ENCODE peak calls at places on chromosome 13, in five cellular contexts. V is fibroblast of mammary gland, R is thoracic aorta, N is KBM-7, M is frontal cortex. A is an unnamed sample.

GRCh38 chr13:44413095-44413494 is 39.5 kb downstream of the SERP2 start:
- DNase-seq in V (no peak), R (no peak), N (no peak), M (no peak), A (no peak)

GRCh38 chr13:21242236-21242635 is 65.8 kb downstream of the MRPL57 start:
- DNase-seq in V (no peak), R (no peak), N (no peak), M (no peak), A (no peak)

GRCh38 chr13:42065414-42065813 is 17.0 kb downstream of the DGKH start:
- DNase-seq in V (no peak), R (no peak), N (no peak), M (no peak), A (no peak)

GRCh38 chr13:32695602-32696250 is 109.5 kb downstream of the PDS5B start:
- DNase-seq in V (no peak), R (no peak), N (no peak), M (no peak), A (no peak)

GRCh38 chr13:44406617-44407016 is 33.0 kb downstream of the SERP2 start:
- DNase-seq in V (no peak), R (no peak), N (no peak), M (no peak), A (no peak)

GRCh38 chr13:114200673-114201005 is 21.6 kb downstream of the CFAP97D2 start:
- DNase-seq in V (peak), R (no peak), N (no peak), M (no peak), A (no peak)

GRCh38 chr13:22561581-22561980 is 619.2 kb upstream of the SGCG start:
- DNase-seq in V (peak), R (no peak), N (no peak), M (no peak), A (no peak)

GRCh38 chr13:75749407-75749806 is 113.3 kb downstream of the LMO7 start:
- DNase-seq in V (peak), R (peak), N (no peak), M (no peak), A (no peak)

GRCh38 chr13:85828094-85828684 is 29.0 kb upstream of the SLITRK6 start:
- DNase-seq in V (peak), R (no peak), N (no peak), M (no peak), A (no peak)

GRCh38 chr13:36858285-36858684 is 39.3 kb downstream of the RFXAP start:
- DNase-seq in V (peak), R (no peak), N (peak), M (no peak), A (no peak)

GRCh38 chr13:60139272-60139671 is 24.5 kb downstream of the DIAPH3 start:
- DNase-seq in V (no peak), R (no peak), N (no peak), M (no peak), A (no peak)

GRCh38 chr13:27775943-27776342 is 16.3 kb upstream of the GSX1 start:
- DNase-seq in V (no peak), R (no peak), N (no peak), M (no peak), A (no peak)

GRCh38 chr13:40187836-40188591 is 478.4 kb downstream of the FOXO1 start:
- DNase-seq in V (no peak), R (no peak), N (no peak), M (no peak), A (peak)

GRCh38 chr13:37138169-37138568 is 32.7 kb upstream of the CSNK1A1L start:
- DNase-seq in V (peak), R (no peak), N (peak), M (no peak), A (no peak)

GRCh38 chr13:33519561-33520479 is 234.3 kb upstream of the STARD13 start:
- DNase-seq in V (peak), R (no peak), N (no peak), M (no peak), A (no peak)

GRCh38 chr13:28611654-28612131 is 47.2 kb upstream of the POMP start:
- DNase-seq in V (no peak), R (no peak), N (peak), M (no peak), A (no peak)

GRCh38 chr13:20489185-20489820 is 36.4 kb downstream of the CRYL1 start:
- DNase-seq in V (peak), R (no peak), N (no peak), M (no peak), A (no peak)